ENCODE peak calls at places on chromosomes 11 and 22, in four cellular contexts. One of them, this sample, is unnamed.
A peak's percentile ranks its signal among the peaks of the same experiment; 100 is the strongest.

GRCh38 chr11:112249871-112250590 is 10.6 kb downstream of the PLET1 start:
- DNase-seq in spleen: no peak
- DNase-seq in PC-9: no peak
- DNase-seq in foreskin fibroblast: no peak
- DNase-seq in this sample: no peak

GRCh38 chr22:41469218-41469851 is 418 bp downstream of the ACO2 start:
- DNase-seq in PC-9: peak; percentile 52
- DNase-seq in spleen: no peak
- DNase-seq in foreskin fibroblast: no peak
- DNase-seq in this sample: no peak

GRCh38 chr22:45818130-45819085 is 146.8 kb downstream of the ATXN10 start:
- DNase-seq in spleen: no peak
- DNase-seq in foreskin fibroblast: no peak
- DNase-seq in PC-9: no peak
- DNase-seq in this sample: no peak

GRCh38 chr11:66113132-66113856 is 43.2 kb downstream of the PACS1 start:
- DNase-seq in PC-9: peak; percentile 90
- DNase-seq in foreskin fibroblast: peak; percentile 79
- DNase-seq in spleen: no peak
- DNase-seq in this sample: peak; percentile 53

GRCh38 chr11:6992026-6992425 is 28.1 kb downstream of the ZNF214 start:
- DNase-seq in foreskin fibroblast: peak; percentile 57
- DNase-seq in spleen: no peak
- DNase-seq in PC-9: no peak
- DNase-seq in this sample: no peak

GRCh38 chr22:37953437-37954179 is at the start of the genes C22orf23 and POLR2F:
- DNase-seq in PC-9: peak; percentile 91
- DNase-seq in foreskin fibroblast: peak; percentile 91
- DNase-seq in spleen: peak; percentile 99
- DNase-seq in this sample: peak; percentile 91

GRCh38 chr22:37243402-37244113 is 511 bp downstream of the RAC2 start:
- DNase-seq in PC-9: no peak
- DNase-seq in foreskin fibroblast: no peak
- DNase-seq in spleen: peak; percentile 87
- DNase-seq in this sample: no peak

GRCh38 chr22:30423296-30423958 is 2.1 kb upstream of the MTFP1 start:
- DNase-seq in PC-9: no peak
- DNase-seq in foreskin fibroblast: no peak
- DNase-seq in spleen: peak; percentile 93
- DNase-seq in this sample: no peak

GRCh38 chr11:83583953-83584352 is 297.8 kb upstream of the CCDC90B start:
- DNase-seq in foreskin fibroblast: peak; percentile 44
- DNase-seq in spleen: no peak
- DNase-seq in PC-9: no peak
- DNase-seq in this sample: peak; percentile 10

GRCh38 chr11:125412177-125412496 is 83.9 kb downstream of the FEZ1 start:
- DNase-seq in foreskin fibroblast: no peak
- DNase-seq in spleen: no peak
- DNase-seq in PC-9: no peak
- DNase-seq in this sample: no peak

GRCh38 chr11:133531971-133532651 is at the start of gene OPCML:
- DNase-seq in foreskin fibroblast: no peak
- DNase-seq in PC-9: no peak
- DNase-seq in spleen: no peak
- DNase-seq in this sample: no peak

GRCh38 chr11:26677566-26677965 is 44.3 kb downstream of the SLC5A12 start:
- DNase-seq in spleen: no peak
- DNase-seq in foreskin fibroblast: no peak
- DNase-seq in PC-9: peak; percentile 62
- DNase-seq in this sample: no peak

GRCh38 chr22:28410050-28410816 is 269.4 kb downstream of the TTC28 start:
- DNase-seq in spleen: no peak
- DNase-seq in foreskin fibroblast: peak; percentile 44
- DNase-seq in PC-9: no peak
- DNase-seq in this sample: no peak

GRCh38 chr22:26592368-26593015 is 2.6 kb upstream of the TPST2 start:
- DNase-seq in spleen: peak; percentile 87
- DNase-seq in PC-9: no peak
- DNase-seq in foreskin fibroblast: no peak
- DNase-seq in this sample: no peak

GRCh38 chr11:87300640-87301381 is 263.1 kb downstream of the TMEM135 start:
- DNase-seq in PC-9: no peak
- DNase-seq in foreskin fibroblast: no peak
- DNase-seq in spleen: no peak
- DNase-seq in this sample: no peak

GRCh38 chr11:117205211-117205818 is 6.1 kb downstream of the TAGLN start:
- DNase-seq in PC-9: no peak
- DNase-seq in foreskin fibroblast: no peak
- DNase-seq in spleen: no peak
- DNase-seq in this sample: no peak
- TF ChIP-seq CTCF in PC-9: no peak
- TF ChIP-seq CTCF in foreskin fibroblast: no peak
- TF ChIP-seq CTCF in spleen: no peak
- TF ChIP-seq CTCF in this sample: no peak

GRCh38 chr11:47400813-47401279 is 7.5 kb upstream of the SLC39A13 start:
- DNase-seq in spleen: peak; percentile 80
- DNase-seq in PC-9: peak; percentile 33
- DNase-seq in foreskin fibroblast: no peak
- DNase-seq in this sample: no peak
- H3K4me3 ChIP-seq in spleen: peak overlapping the region; percentile 46
- H3K4me3 ChIP-seq in PC-9: no peak overlapping the region
- H3K4me3 ChIP-seq in foreskin fibroblast: no peak overlapping the region
- H3K4me3 ChIP-seq in this sample: no peak overlapping the region

GRCh38 chr11:788009-788640 is 1.8 kb downstream of the CEND1 start:
- DNase-seq in PC-9: no peak
- DNase-seq in foreskin fibroblast: no peak
- DNase-seq in spleen: no peak
- DNase-seq in this sample: no peak
- TF ChIP-seq CTCF in PC-9: no peak
- TF ChIP-seq CTCF in foreskin fibroblast: no peak
- TF ChIP-seq CTCF in spleen: no peak
- TF ChIP-seq CTCF in this sample: no peak

GRCh38 chr11:127986073-127986472 is 601.3 kb downstream of the ETS1 start:
- DNase-seq in foreskin fibroblast: no peak
- DNase-seq in spleen: no peak
- DNase-seq in PC-9: no peak
- DNase-seq in this sample: no peak
- H3K4me3 ChIP-seq in foreskin fibroblast: no peak overlapping the region
- H3K4me3 ChIP-seq in spleen: no peak overlapping the region
- H3K4me3 ChIP-seq in PC-9: no peak overlapping the region
- H3K4me3 ChIP-seq in this sample: no peak overlapping the region

GRCh38 chr22:33917744-33918406 is 2.4 kb downstream of the LARGE1 start:
- DNase-seq in spleen: no peak
- DNase-seq in PC-9: no peak
- DNase-seq in foreskin fibroblast: no peak
- DNase-seq in this sample: no peak
- TF ChIP-seq CTCF in spleen: no peak
- TF ChIP-seq CTCF in PC-9: no peak
- TF ChIP-seq CTCF in foreskin fibroblast: peak; percentile 32
- TF ChIP-seq CTCF in this sample: peak; percentile 39

GRCh38 chr11:68010058-68011041 is at the start of gene ALDH3B1:
- DNase-seq in foreskin fibroblast: peak; percentile 92
- DNase-seq in PC-9: peak; percentile 90
- DNase-seq in spleen: peak; percentile 93
- DNase-seq in this sample: peak; percentile 35
- H3K4me3 ChIP-seq in foreskin fibroblast: peak within 1 kb of the TSS; percentile 61
- H3K4me3 ChIP-seq in PC-9: peak within 1 kb of the TSS; percentile 59
- H3K4me3 ChIP-seq in spleen: no peak within 1 kb of the TSS
- H3K4me3 ChIP-seq in this sample: peak within 1 kb of the TSS; percentile 46

GRCh38 chr22:20583471-20583922 is 76.1 kb downstream of the MED15 start:
- DNase-seq in foreskin fibroblast: no peak
- DNase-seq in PC-9: no peak
- DNase-seq in spleen: peak; percentile 69
- DNase-seq in this sample: no peak
- TF ChIP-seq CTCF in foreskin fibroblast: peak; percentile 9
- TF ChIP-seq CTCF in PC-9: no peak
- TF ChIP-seq CTCF in spleen: no peak
- TF ChIP-seq CTCF in this sample: peak; percentile 24

DNA sequence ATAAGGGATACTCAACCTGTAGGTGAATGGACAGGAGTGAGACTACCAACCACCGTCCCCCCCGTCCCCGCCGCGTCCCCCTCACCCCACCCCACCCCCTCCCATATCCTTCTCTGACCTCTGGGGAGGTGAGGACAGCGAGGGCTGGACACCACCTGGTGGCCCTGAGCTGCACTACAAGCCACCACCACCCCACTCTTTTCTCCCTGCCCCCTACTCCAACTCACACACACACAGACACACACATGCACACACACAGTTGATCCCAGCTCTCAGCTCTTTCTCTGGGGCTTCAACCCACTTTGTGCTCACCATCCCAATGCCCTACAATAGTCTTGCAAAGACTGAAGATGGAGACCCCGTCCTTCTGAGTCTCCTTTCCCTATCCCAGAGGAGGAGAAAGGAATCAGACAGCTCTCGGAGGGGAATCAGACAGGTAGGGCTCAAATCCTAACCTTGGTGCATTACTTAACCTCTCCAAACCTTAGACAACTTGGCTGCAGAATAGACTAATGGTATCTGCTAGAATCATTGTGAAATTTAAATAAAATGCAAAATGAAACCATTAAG is 100.8 kb downstream of the PDE2A start:
- DNase-seq in foreskin fibroblast: peak; percentile 12
- DNase-seq in PC-9: no peak
- DNase-seq in spleen: peak; percentile 57
- DNase-seq in this sample: no peak
- H3K4me3 ChIP-seq in foreskin fibroblast: no peak overlapping the region
- H3K4me3 ChIP-seq in PC-9: no peak overlapping the region
- H3K4me3 ChIP-seq in spleen: no peak overlapping the region
- H3K4me3 ChIP-seq in this sample: no peak overlapping the region

GRCh38 chr11:32429477-32429876 is 5.9 kb downstream of the WT1 start:
- DNase-seq in foreskin fibroblast: no peak
- DNase-seq in PC-9: no peak
- DNase-seq in spleen: no peak
- DNase-seq in this sample: no peak

GRCh38 chr11:32432565-32433248 is 2.6 kb downstream of the WT1 start:
- DNase-seq in foreskin fibroblast: no peak
- DNase-seq in spleen: no peak
- DNase-seq in PC-9: no peak
- DNase-seq in this sample: no peak

GRCh38 chr11:32428665-32429293 is 6.6 kb downstream of the WT1 start:
- DNase-seq in PC-9: no peak
- DNase-seq in foreskin fibroblast: no peak
- DNase-seq in spleen: no peak
- DNase-seq in this sample: no peak

GRCh38 chr11:32431657-32432056 is 3.7 kb downstream of the WT1 start:
- DNase-seq in PC-9: no peak
- DNase-seq in foreskin fibroblast: no peak
- DNase-seq in spleen: no peak
- DNase-seq in this sample: no peak

GRCh38 chr11:32430586-32431357 is 4.6 kb downstream of the WT1 start:
- DNase-seq in foreskin fibroblast: no peak
- DNase-seq in PC-9: no peak
- DNase-seq in spleen: peak; percentile 72
- DNase-seq in this sample: no peak
- TF ChIP-seq CTCF in foreskin fibroblast: no peak
- TF ChIP-seq CTCF in PC-9: no peak
- TF ChIP-seq CTCF in spleen: no peak
- TF ChIP-seq CTCF in this sample: peak; percentile 27

GRCh38 chr11:69704508-69705245 is 855 bp upstream of the FGF19 start:
- DNase-seq in foreskin fibroblast: no peak
- DNase-seq in spleen: peak; percentile 48
- DNase-seq in PC-9: no peak
- DNase-seq in this sample: no peak
- H3K4me3 ChIP-seq in foreskin fibroblast: no peak overlapping the region
- H3K4me3 ChIP-seq in spleen: no peak overlapping the region
- H3K4me3 ChIP-seq in PC-9: peak overlapping the region; percentile 61
- H3K4me3 ChIP-seq in this sample: no peak overlapping the region

This sample was measured in HFF-Myc.